ENCODE peak calls at places on chromosome 5, in eight cellular contexts. M is nephron progenitor cell, Z is brain microvascular endothelial cell, R is endothelial cell, A is ovary, I is WTC11, H is uterus, V is cardiac fibroblast. W is an unnamed sample.

GRCh38 chr5:93800988-93801811 is 59.8 kb upstream of the POU5F2 start:
- DNase-seq in M (peak), Z (peak), R (no peak), A (no peak), I (no peak), H (peak), V (peak), W (no peak)

GRCh38 chr5:71873202-71873601 is 154.1 kb downstream of the CARTPT start:
- DNase-seq in M (no peak), Z (no peak), R (no peak), A (no peak), I (no peak), H (no peak), V (no peak), W (no peak)

GRCh38 chr5:139794067-139794846 is 1.4 kb upstream of the PSD2 start:
- DNase-seq in M (no peak), Z (no peak), R (no peak), A (no peak), I (no peak), H (no peak), V (no peak), W (no peak)

GRCh38 chr5:38677611-38678010 is 121.2 kb upstream of the LIFR start:
- DNase-seq in M (no peak), Z (no peak), R (no peak), A (no peak), I (no peak), H (no peak), V (no peak), W (no peak)

GRCh38 chr5:68778467-68778866 is 315.3 kb upstream of the SLC30A5 start:
- DNase-seq in M (no peak), Z (no peak), R (no peak), A (no peak), I (no peak), H (no peak), V (no peak), W (no peak)

GRCh38 chr5:149937610-149938009 is 7.0 kb downstream of the PDE6A start:
- DNase-seq in M (no peak), Z (no peak), R (no peak), A (no peak), I (no peak), H (no peak), V (no peak), W (no peak)

GRCh38 chr5:172113036-172113435 is 75.0 kb downstream of the STK10 start:
- DNase-seq in M (no peak), Z (peak), R (no peak), A (no peak), I (no peak), H (no peak), V (no peak), W (peak)

GRCh38 chr5:93602261-93603149 is 19.5 kb downstream of the NR2F1 start:
- DNase-seq in M (peak), Z (no peak), R (no peak), A (no peak), I (peak), H (no peak), V (no peak), W (no peak)

GRCh38 chr5:180598797-180599589 is 7.7 kb upstream of the SCGB3A1 start:
- DNase-seq in M (no peak), Z (no peak), R (no peak), A (no peak), I (peak), H (no peak), V (no peak), W (no peak)

GRCh38 chr5:17426104-17426739 is 71.8 kb upstream of the TAF11L2 start:
- DNase-seq in M (no peak), Z (no peak), R (no peak), A (no peak), I (no peak), H (no peak), V (no peak), W (no peak)

GRCh38 chr5:28862860-28863196 is 1824.4 kb upstream of the CDH9 start:
- DNase-seq in M (no peak), Z (no peak), R (no peak), A (no peak), I (no peak), H (no peak), V (no peak), W (no peak)

GRCh38 chr5:177256296-177256695 is 47.2 kb downstream of the RAB24 start:
- DNase-seq in M (no peak), Z (no peak), R (no peak), A (no peak), I (no peak), H (no peak), V (no peak), W (no peak)

GRCh38 chr5:55853818-55854217 is 2.7 kb downstream of the IL31RA start:
- DNase-seq in M (no peak), Z (no peak), R (no peak), A (no peak), I (no peak), H (no peak), V (peak), W (no peak)

GRCh38 chr5:147168578-147169327 is 66.1 kb upstream of the STK32A start:
- DNase-seq in M (no peak), Z (peak), R (no peak), A (no peak), I (no peak), H (no peak), V (peak), W (no peak)

GRCh38 chr5:78648359-78649219 is at the start of gene LHFPL2:
- DNase-seq in M (peak), Z (peak), R (peak), A (peak), I (peak), H (peak), V (peak), W (no peak)

GRCh38 chr5:164184158-164184557 is 678.7 kb downstream of the MAT2B start:
- DNase-seq in M (no peak), Z (no peak), R (no peak), A (no peak), I (no peak), H (no peak), V (no peak), W (no peak)
- TF ChIP-seq CTCF in M (no peak), Z (no peak), R (no peak), A (no peak), I (no peak), H (no peak), V (no peak), W (no peak)

GRCh38 chr5:119582987-119583386 is 46.4 kb upstream of the FAM170A start:
- DNase-seq in M (no peak), Z (no peak), R (no peak), A (no peak), I (peak), H (no peak), V (no peak), W (no peak)

GRCh38 chr5:119583684-119584083 is 45.7 kb upstream of the FAM170A start:
- DNase-seq in M (no peak), Z (peak), R (no peak), A (no peak), I (no peak), H (no peak), V (no peak), W (no peak)

GRCh38 chr5:119578937-119579336 is 50.4 kb upstream of the FAM170A start:
- DNase-seq in M (no peak), Z (peak), R (peak), A (no peak), I (peak), H (no peak), V (peak), W (no peak)
- TF ChIP-seq CTCF in M (peak), Z (peak), R (peak), A (no peak), I (peak), H (no peak), V (no peak), W (no peak)

DNA sequence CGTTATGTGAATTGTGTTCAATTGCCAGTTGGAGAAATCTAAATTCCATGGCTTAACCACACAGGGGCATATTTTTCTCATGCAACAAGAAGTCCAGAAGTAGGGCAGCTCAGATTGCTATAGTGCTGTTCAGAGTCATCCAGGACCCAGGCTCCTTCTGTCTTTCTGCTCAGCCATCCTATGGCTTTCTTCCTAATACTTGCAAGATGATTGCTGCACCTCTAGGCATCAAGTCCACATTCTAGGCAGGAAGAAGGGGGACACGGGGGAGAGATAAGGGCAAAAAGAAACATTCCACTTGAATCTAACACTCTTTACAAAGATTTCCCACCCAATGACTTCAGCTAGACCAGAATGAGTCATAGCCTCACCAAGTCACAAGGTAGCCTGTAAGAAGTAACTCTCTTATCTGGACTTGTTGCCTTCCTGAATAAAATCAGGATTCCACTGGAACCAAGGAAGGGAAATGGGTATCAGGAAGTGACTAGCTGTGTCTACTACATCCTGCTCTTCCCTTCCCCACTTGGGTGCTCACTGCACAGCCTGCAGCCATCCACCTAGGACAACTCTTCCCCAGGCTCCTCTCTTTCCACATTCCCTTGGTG is 5.3 kb downstream of the ERAP2 start:
- DNase-seq in M (no peak), Z (peak), R (no peak), A (no peak), I (no peak), H (no peak), V (peak), W (no peak)
- TF ChIP-seq CTCF in M (no peak), Z (no peak), R (no peak), A (no peak), I (no peak), H (no peak), V (no peak), W (no peak)

GRCh38 chr5:66143473-66144073 is 527 bp upstream of the SREK1 start:
- DNase-seq in M (no peak), Z (no peak), R (no peak), A (no peak), I (no peak), H (no peak), V (no peak), W (no peak)
- TF ChIP-seq CTCF in M (no peak), Z (no peak), R (no peak), A (no peak), I (no peak), H (no peak), V (no peak), W (no peak)

DNA sequence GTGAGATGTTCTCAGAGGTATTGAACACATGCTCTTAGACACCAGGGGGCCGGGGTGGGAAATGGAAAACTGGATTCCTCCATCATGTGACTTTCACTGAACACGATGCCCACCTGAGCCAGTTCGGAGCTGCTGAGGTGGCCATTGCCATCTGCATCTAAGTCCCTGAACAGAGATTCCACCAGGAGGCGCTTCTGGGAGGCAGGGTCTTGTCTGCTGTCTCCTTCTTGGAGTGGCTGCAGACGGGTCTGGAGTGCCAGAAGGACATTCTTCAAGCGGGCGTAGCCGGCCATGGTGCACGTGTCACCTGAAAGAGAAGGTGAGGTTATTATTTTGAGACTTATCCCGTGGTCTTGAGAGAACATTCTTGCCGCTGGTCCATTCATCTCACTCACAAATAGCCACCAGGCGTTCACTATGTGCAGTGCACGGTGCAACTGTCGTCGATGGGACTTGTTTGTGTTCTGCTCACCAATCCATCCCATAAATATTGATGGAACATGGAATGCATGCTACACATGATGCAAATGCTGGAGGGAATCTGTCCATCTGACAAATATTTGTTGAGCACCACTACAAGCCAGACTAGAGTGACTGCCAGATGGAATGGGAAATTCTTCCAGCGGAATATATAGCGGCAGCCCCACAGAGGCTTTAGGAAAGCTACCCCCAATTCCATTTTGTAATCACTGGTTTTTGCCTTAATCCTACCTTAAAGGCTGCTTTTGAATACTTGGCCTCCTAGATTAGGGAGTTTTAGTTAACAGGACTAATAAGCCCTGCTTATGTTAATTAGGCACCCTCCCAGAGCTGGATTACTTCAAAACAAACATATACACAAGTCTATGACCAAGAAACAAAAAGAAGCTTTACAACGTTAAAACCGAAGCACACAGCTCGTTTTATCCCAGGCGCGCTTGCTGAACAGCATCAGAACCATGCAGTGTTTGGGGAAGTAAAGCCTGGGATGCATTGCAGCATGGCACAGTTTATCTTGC is 264.8 kb downstream of the HSPA4 start:
- DNase-seq in M (peak), Z (no peak), R (peak), A (no peak), I (peak), H (no peak), V (peak), W (no peak)
- TF ChIP-seq CTCF in M (peak), Z (peak), R (peak), A (no peak), I (no peak), H (no peak), V (no peak), W (no peak)

GRCh38 chr5:132176987-132177386 is 50.7 kb downstream of the P4HA2 start:
- DNase-seq in M (no peak), Z (no peak), R (no peak), A (no peak), I (no peak), H (no peak), V (peak), W (no peak)
- TF ChIP-seq CTCF in M (no peak), Z (peak), R (no peak), A (no peak), I (no peak), H (no peak), V (peak), W (no peak)

W was measured in CD4-positive, alpha-beta T cell.